ENCODE peak calls at places on chromosomes 12 and 14, in seven cellular contexts. M is neuronal stem cell, W is heart left ventricle, Y is cardiac muscle cell, B is Panc1, Z is esophagus squamous epithelium, P is adipocyte. X is an unnamed sample. For H3K36me3, H3K4me1 and H3K27me3, the result is how much of the 10 kb centered on the place peaks cover.

GRCh38 chr12:94172973-94173372 is 24.6 kb downstream of the PLXNC1 start:
- DNase-seq in W (no peak), Z (peak), M (no peak), Y (peak), P (peak), B (no peak), X (peak)

GRCh38 chr14:92905667-92906066 is 17.3 kb upstream of the CHGA start:
- DNase-seq in M (no peak), B (no peak), Z (no peak), P (no peak), W (no peak), Y (no peak), X (no peak)

GRCh38 chr14:22185191-22185590 is 403.8 kb downstream of the DAD1 start:
- DNase-seq in M (no peak), W (no peak), Y (peak), Z (no peak), B (no peak), P (no peak), X (no peak)

GRCh38 chr14:20112321-20112720 is 1.8 kb downstream of the OR4K17 start:
- DNase-seq in P (no peak), B (no peak), W (no peak), M (no peak), Z (no peak), Y (no peak), X (no peak)

GRCh38 chr12:122366685-122367475 is 55.6 kb downstream of the CLIP1 start:
- DNase-seq in M (peak), W (peak), Y (peak), B (peak), Z (no peak), P (peak), X (no peak)

GRCh38 chr12:57477710-57478681 is 1.7 kb downstream of the ARHGAP9 start:
- DNase-seq in B (no peak), Z (no peak), Y (peak), P (no peak), M (no peak), W (peak), X (no peak)

GRCh38 chr12:89949457-89950195 is 241.0 kb upstream of the ATP2B1 start:
- DNase-seq in M (no peak), W (no peak), B (peak), P (peak), Y (peak), Z (no peak), X (peak)

GRCh38 chr12:18267427-18267826 is 6.1 kb downstream of the PIK3C2G start:
- DNase-seq in Z (no peak), W (no peak), M (no peak), Y (no peak), B (no peak), P (no peak), X (no peak)

GRCh38 chr12:15534870-15535269 is 212.6 kb downstream of the PTPRO start:
- DNase-seq in B (no peak), M (no peak), Y (peak), Z (no peak), W (no peak), P (peak), X (peak)

GRCh38 chr12:76704693-76705092 is 59.2 kb upstream of the ZDHHC17 start:
- DNase-seq in W (no peak), Y (no peak), Z (no peak), B (no peak), M (no peak), P (no peak), X (no peak)

GRCh38 chr14:20614038-20614840 is 23.1 kb upstream of the RNASE12 start:
- DNase-seq in W (no peak), Z (no peak), Y (peak), B (no peak), M (no peak), P (peak), X (no peak)

GRCh38 chr14:105272623-105273022 is 24.3 kb downstream of the BTBD6 start:
- DNase-seq in P (no peak), B (no peak), W (no peak), M (no peak), Y (no peak), Z (no peak), X (no peak)

GRCh38 chr14:101774006-101774755 is 12.7 kb downstream of the PPP2R5C start:
- DNase-seq in P (no peak), M (no peak), W (no peak), B (no peak), Y (no peak), Z (no peak), X (no peak)

GRCh38 chr12:7642876-7643309 is 22.8 kb downstream of the APOBEC1 start:
- DNase-seq in P (peak), W (no peak), M (no peak), Y (peak), B (no peak), Z (no peak), X (no peak)

GRCh38 chr12:102958073-102958829 is 777 bp downstream of the ASCL1 start:
- DNase-seq in B (no peak), M (peak), Y (peak), W (no peak), P (peak), Z (no peak), X (no peak)

GRCh38 chr12:41514907-41515306 is 326.8 kb downstream of the PDZRN4 start:
- DNase-seq in Z (no peak), B (no peak), Y (peak), W (no peak), P (no peak), M (no peak), X (no peak)

GRCh38 chr12:58416211-58416610 is 474.8 kb downstream of the ATP23 start:
- DNase-seq in B (no peak), P (peak), M (no peak), W (no peak), Y (peak), Z (no peak), X (no peak)

GRCh38 chr12:42166501-42166900 is 21.8 kb upstream of the GXYLT1 start:
- DNase-seq in P (no peak), Y (peak), M (no peak), W (no peak), Z (no peak), B (no peak), X (no peak)

GRCh38 chr12:96824074-96824837 is 82.8 kb upstream of the NEDD1 start:
- DNase-seq in Z (no peak), P (no peak), W (no peak), B (no peak), M (no peak), Y (no peak), X (no peak)

GRCh38 chr12:96829354-96829753 is 77.7 kb upstream of the NEDD1 start:
- DNase-seq in M (no peak), W (no peak), B (no peak), Y (no peak), Z (no peak), P (no peak), X (no peak)

GRCh38 chr12:96831346-96831745 is 75.7 kb upstream of the NEDD1 start:
- DNase-seq in W (no peak), B (no peak), Y (no peak), P (no peak), M (no peak), Z (no peak), X (no peak)

GRCh38 chr12:96824838-96825236 is 82.2 kb upstream of the NEDD1 start:
- DNase-seq in W (no peak), B (no peak), Y (no peak), M (no peak), Z (no peak), P (no peak), X (no peak)

DNA sequence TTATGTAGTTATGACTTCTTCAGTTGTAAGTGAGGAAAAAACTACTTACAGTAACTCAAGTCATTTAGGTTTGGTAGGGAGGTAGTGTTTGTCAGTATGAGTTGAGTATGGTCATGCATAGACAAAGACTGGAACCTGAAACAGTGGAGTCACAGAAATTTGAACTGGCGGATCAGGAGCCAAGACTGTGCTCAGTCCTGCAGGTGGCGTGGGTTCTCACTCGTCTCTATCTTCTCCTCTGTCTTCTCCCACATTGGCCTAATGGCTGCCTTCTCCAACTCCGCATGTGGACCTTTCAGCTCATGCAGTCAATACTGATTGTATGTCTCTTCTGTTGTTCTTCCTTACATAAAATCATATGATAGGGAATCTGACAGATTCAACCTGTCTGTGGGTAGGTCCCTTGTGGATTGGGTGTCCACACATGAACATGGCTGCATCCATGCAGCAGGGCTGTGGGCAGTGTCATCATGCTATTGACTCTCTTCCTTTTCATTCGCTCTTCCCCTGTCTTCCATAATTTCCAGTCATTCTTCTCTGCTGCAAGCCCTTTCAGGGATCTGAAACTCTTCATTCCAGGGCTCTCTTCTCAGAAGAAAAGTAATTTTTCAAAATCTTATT is 78.8 kb upstream of the NEDD1 start:
- DNase-seq in B (no peak), W (no peak), P (no peak), Z (no peak), Y (no peak), M (no peak), X (no peak)
- H3K36me3 ChIP-seq in B (under half), W (under half), P (under half), Z (under half), Y (under half), M (under half), X (under half)

DNA sequence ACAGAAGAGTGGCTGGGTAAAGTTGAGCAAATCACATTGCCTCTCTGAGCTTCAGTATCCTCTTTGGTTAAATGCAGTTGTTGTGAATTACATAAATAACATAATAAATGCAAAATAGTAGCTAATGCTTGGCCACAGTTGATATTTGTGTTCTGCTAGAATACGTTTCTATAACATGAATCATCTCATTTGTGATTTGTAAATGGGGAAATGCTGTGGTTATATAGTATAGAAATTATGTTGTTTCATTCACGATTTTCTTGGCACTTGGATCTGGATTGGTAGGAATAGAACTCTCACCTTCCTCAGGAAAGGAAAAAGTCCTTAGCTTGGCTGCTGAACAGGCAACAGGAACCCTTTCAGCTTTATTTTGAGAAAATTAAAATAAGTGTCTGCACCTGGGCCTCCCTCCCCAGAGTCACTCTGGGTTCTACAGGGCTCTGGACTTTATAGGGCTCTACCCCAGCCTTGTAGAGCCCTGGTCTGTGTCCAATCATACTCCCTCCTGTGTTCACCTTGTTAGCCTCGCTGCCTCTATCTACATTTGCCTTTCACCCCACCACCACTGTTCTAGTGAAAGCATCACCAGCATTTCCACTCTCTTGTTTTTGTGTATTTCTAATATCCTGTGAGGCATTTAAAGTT is 107.7 kb upstream of the BCAT1 start:
- DNase-seq in M (no peak), B (no peak), Y (no peak), W (no peak), Z (no peak), P (no peak), X (no peak)
- H3K4me1 ChIP-seq in M (under half), B (under half), Y (under half), W (under half), Z (half or more), P (under half), X (under half)

GRCh38 chr12:48979602-48980388 is 1.7 kb downstream of the WNT1 start:
- DNase-seq in P (no peak), W (peak), B (no peak), M (no peak), Z (no peak), Y (no peak), X (no peak)
- H3K27me3 ChIP-seq in P (half or more), W (half or more), B (under half), M (half or more), Z (half or more), Y (half or more), X (under half)

GRCh38 chr14:72879431-72879830 is 14.5 kb downstream of the DPF3 start:
- DNase-seq in B (no peak), Z (no peak), P (no peak), W (no peak), Y (no peak), M (no peak), X (no peak)

GRCh38 chr14:72878746-72879145 is 15.2 kb downstream of the DPF3 start:
- DNase-seq in B (no peak), P (no peak), W (no peak), Z (no peak), Y (no peak), M (no peak), X (no peak)

GRCh38 chr14:72882047-72882446 is 11.9 kb downstream of the DPF3 start:
- DNase-seq in P (no peak), B (no peak), W (no peak), Y (no peak), Z (no peak), M (no peak), X (no peak)

GRCh38 chr14:72880820-72881219 is 13.1 kb downstream of the DPF3 start:
- DNase-seq in W (no peak), M (no peak), Z (no peak), B (no peak), Y (no peak), P (no peak), X (no peak)

GRCh38 chr14:72880164-72880563 is 13.7 kb downstream of the DPF3 start:
- DNase-seq in Z (no peak), Y (no peak), W (no peak), P (no peak), B (no peak), M (no peak), X (no peak)
- H3K36me3 ChIP-seq in Z (under half), Y (under half), W (under half), P (under half), B (under half), M (under half), X (under half)

DNA sequence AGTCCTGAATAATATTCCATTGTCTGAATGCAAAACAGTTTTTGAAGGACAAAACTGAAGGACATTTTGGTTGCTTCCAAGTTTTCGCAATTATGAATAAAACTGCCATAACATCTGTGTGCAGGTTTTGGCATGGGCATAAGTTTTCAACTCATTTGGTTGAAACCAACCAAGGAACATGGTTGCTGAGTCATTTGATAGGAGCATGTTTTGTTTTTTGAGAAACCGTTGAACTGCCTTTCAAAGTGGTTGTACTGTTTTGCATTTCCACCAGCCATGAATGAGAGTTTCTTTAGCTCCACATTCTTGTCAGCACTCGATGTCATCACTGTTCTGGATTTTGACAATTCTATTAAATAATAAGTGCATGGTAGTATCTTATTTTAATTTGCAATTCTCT is 23.0 kb upstream of the GSG1 start:
- DNase-seq in P (no peak), Z (no peak), W (no peak), Y (peak), M (no peak), B (no peak), X (no peak)
- H3K4me1 ChIP-seq in P (under half), Z (under half), W (under half), Y (under half), M (under half), B (under half), X (under half)

GRCh38 chr12:132380646-132381045 is 51.3 kb upstream of the GALNT9 start:
- DNase-seq in W (no peak), Y (no peak), B (no peak), M (no peak), P (no peak), Z (no peak), X (no peak)
- H3K27me3 ChIP-seq in W (under half), Y (half or more), B (under half), M (half or more), P (half or more), Z (half or more), X (half or more)